ENCODE peak calls at places on chromosomes 3 and 15, in nine cellular contexts. J, H, R, Q, Y, N, T, K and O are unnamed samples.

GRCh38 chr3:37991823-37992222 is 1.2 kb downstream of the VILL start:
- DNase-seq in J (no peak), H (no peak), R (no peak), Q (no peak), Y (no peak), N (no peak), T (no peak), K (no peak), O (no peak)

GRCh38 chr3:180646187-180646790 is 33.0 kb downstream of the CCDC39 start:
- DNase-seq in J (no peak), H (peak; percentile 1), R (no peak), Q (no peak), Y (no peak), N (no peak), T (peak; percentile 25), K (no peak), O (peak; percentile 23)

GRCh38 chr3:195699860-195700259 is 20.9 kb upstream of the MUC20 start:
- DNase-seq in J (no peak), H (no peak), R (no peak), Q (no peak), Y (no peak), N (no peak), T (no peak), K (no peak), O (no peak)

GRCh38 chr3:25064681-25065080 is 363.4 kb upstream of the RARB start:
- DNase-seq in J (no peak), H (no peak), R (no peak), Q (no peak), Y (no peak), N (no peak), T (no peak), K (no peak), O (no peak)

GRCh38 chr3:73508330-73508954 is 116.3 kb downstream of the PDZRN3 start:
- DNase-seq in J (peak; percentile 24), H (peak; percentile 17), R (no peak), Q (no peak), Y (no peak), N (no peak), T (peak; percentile 85), K (peak; percentile 54), O (peak; percentile 73)

GRCh38 chr3:84959470-84960380 is 936 bp downstream of the CADM2 start:
- DNase-seq in J (no peak), H (no peak), R (no peak), Q (no peak), Y (no peak), N (no peak), T (peak; percentile 71), K (peak; percentile 3), O (peak; percentile 38)

GRCh38 chr3:194249323-194250103 is 101.6 kb downstream of the CPN2 start:
- DNase-seq in J (no peak), H (no peak), R (no peak), Q (no peak), Y (no peak), N (no peak), T (no peak), K (no peak), O (no peak)

GRCh38 chr15:70853270-70853854 is 595 bp downstream of the LARP6 start:
- DNase-seq in J (peak; percentile 69), H (peak; percentile 62), R (no peak), Q (no peak), Y (no peak), N (peak; percentile 36), T (peak; percentile 83), K (peak; percentile 79), O (peak; percentile 52)

GRCh38 chr15:30943654-30944335 is 40.1 kb downstream of the FAN1 start:
- DNase-seq in J (no peak), H (no peak), R (no peak), Q (no peak), Y (no peak), N (no peak), T (no peak), K (no peak), O (no peak)

GRCh38 chr15:55108858-55109518 is 87.8 kb downstream of the RSL24D1 start:
- DNase-seq in J (peak; percentile 1), H (peak; percentile 30), R (peak; percentile 3), Q (peak; percentile 64), Y (peak; percentile 12), N (peak; percentile 27), T (peak; percentile 72), K (peak; percentile 76), O (peak; percentile 76)

GRCh38 chr3:63386568-63386967 is 108.5 kb downstream of the SYNPR start:
- DNase-seq in J (peak; percentile 66), H (no peak), R (no peak), Q (no peak), Y (no peak), N (no peak), T (peak; percentile 73), K (peak; percentile 30), O (peak; percentile 3)

GRCh38 chr3:48268381-48268935 is 27.6 kb downstream of the ZNF589 start:
- DNase-seq in J (peak; percentile 49), H (no peak), R (no peak), Q (peak; percentile 88), Y (peak; percentile 47), N (no peak), T (no peak), K (no peak), O (peak; percentile 86)

GRCh38 chr3:159711560-159712333 is 276.9 kb upstream of the IL12A start:
- DNase-seq in J (peak; percentile 90), H (peak; percentile 77), R (no peak), Q (no peak), Y (no peak), N (no peak), T (peak; percentile 56), K (peak; percentile 76), O (no peak)